ENCODE peak calls at places on chromosome 13, in eight cellular contexts. I is fibroblast of mammary gland, V is heart left ventricle, L is BJ, Y is astrocyte of the spinal cord, K is tibial artery, Q is spleen, E is tibial nerve. F is an unnamed sample.

GRCh38 chr13:94968040-94968756 is 255.9 kb upstream of the SOX21 start:
- DNase-seq in V (no peak), E (no peak), Y (peak), I (no peak), K (no peak), Q (no peak), L (no peak), F (no peak)

GRCh38 chr13:41458939-41459753 is 1.8 kb downstream of the RGCC start:
- DNase-seq in V (peak), Y (peak), L (no peak), Q (peak), I (peak), E (no peak), K (peak), F (peak)

GRCh38 chr13:24168392-24168750 is 7.9 kb downstream of the SPATA13 start:
- DNase-seq in Y (peak), V (no peak), L (no peak), K (no peak), Q (no peak), E (no peak), I (peak), F (no peak)

GRCh38 chr13:100722517-100722916 is 47.9 kb upstream of the TMTC4 start:
- DNase-seq in V (no peak), Q (no peak), L (no peak), Y (no peak), E (no peak), I (no peak), K (no peak), F (no peak)

GRCh38 chr13:29923554-29924481 is 73.4 kb upstream of the UBL3 start:
- DNase-seq in Y (peak), I (peak), V (peak), L (peak), E (peak), K (peak), Q (peak), F (peak)

GRCh38 chr13:41111454-41111853 is 21.1 kb downstream of the KBTBD6 start:
- DNase-seq in Q (no peak), V (no peak), K (no peak), L (no peak), Y (no peak), I (peak), E (no peak), F (no peak)

GRCh38 chr13:110216403-110217041 is 90.4 kb downstream of the COL4A1 start:
- DNase-seq in Y (peak), I (peak), K (peak), Q (peak), L (no peak), E (no peak), V (peak), F (no peak)

GRCh38 chr13:59747529-59747928 is 416.2 kb downstream of the DIAPH3 start:
- DNase-seq in K (no peak), Q (no peak), Y (no peak), I (no peak), V (no peak), L (no peak), E (no peak), F (no peak)

GRCh38 chr13:100646030-100646673 is 28.4 kb downstream of the TMTC4 start:
- DNase-seq in Y (peak), Q (no peak), V (no peak), E (no peak), I (peak), K (no peak), L (no peak), F (no peak)

GRCh38 chr13:49806126-49806536 is 13.6 kb upstream of the KPNA3 start:
- DNase-seq in E (no peak), V (no peak), I (peak), Y (no peak), K (no peak), Q (no peak), L (no peak), F (no peak)

GRCh38 chr13:96052655-96053002 is 572 bp downstream of the UGGT2 start:
- DNase-seq in K (no peak), E (no peak), I (peak), Q (no peak), L (peak), Y (peak), V (no peak), F (no peak)

GRCh38 chr13:74442751-74443150 is 308.5 kb upstream of the KLF12 start:
- DNase-seq in K (no peak), E (no peak), Q (no peak), V (no peak), L (no peak), I (no peak), Y (no peak), F (no peak)

GRCh38 chr13:74683411-74683810 is 549.2 kb upstream of the KLF12 start:
- DNase-seq in Y (no peak), E (no peak), L (no peak), V (no peak), K (no peak), Q (no peak), I (peak), F (no peak)

GRCh38 chr13:43154083-43154739 is 130.8 kb downstream of the DNAJC15 start:
- DNase-seq in E (no peak), Y (no peak), K (no peak), V (no peak), I (no peak), L (no peak), Q (no peak), F (no peak)

GRCh38 chr13:111914241-111915103 is 152.5 kb upstream of the SOX1 start:
- DNase-seq in L (no peak), I (no peak), Y (no peak), K (no peak), Q (peak), E (no peak), V (no peak), F (no peak)

GRCh38 chr13:30580852-30581502 is 36.7 kb upstream of the USPL1 start:
- DNase-seq in Y (no peak), Q (no peak), V (no peak), L (no peak), K (no peak), I (no peak), E (no peak), F (no peak)

GRCh38 chr13:91659583-91660415 is 261.4 kb downstream of the GPC5 start:
- DNase-seq in L (no peak), V (no peak), K (no peak), Q (no peak), I (no peak), Y (no peak), E (no peak), F (no peak)

GRCh38 chr13:39370554-39370953 is 232.4 kb downstream of the LHFPL6 start:
- DNase-seq in L (no peak), Q (no peak), V (peak), K (peak), E (no peak), Y (no peak), I (peak), F (no peak)

GRCh38 chr13:63501702-63502101 is 2086.1 kb upstream of the PCDH20 start:
- DNase-seq in Y (peak), I (peak), V (no peak), K (no peak), Q (no peak), E (no peak), L (no peak), F (no peak)

GRCh38 chr13:94312511-94313191 is 166.8 kb downstream of the DCT start:
- DNase-seq in V (no peak), I (no peak), K (no peak), Y (no peak), E (no peak), Q (no peak), L (no peak), F (no peak)

GRCh38 chr13:32988588-32989256 is 27.5 kb upstream of the KL start:
- DNase-seq in Y (no peak), K (no peak), I (peak), Q (no peak), L (no peak), V (no peak), E (no peak), F (no peak)

DNA sequence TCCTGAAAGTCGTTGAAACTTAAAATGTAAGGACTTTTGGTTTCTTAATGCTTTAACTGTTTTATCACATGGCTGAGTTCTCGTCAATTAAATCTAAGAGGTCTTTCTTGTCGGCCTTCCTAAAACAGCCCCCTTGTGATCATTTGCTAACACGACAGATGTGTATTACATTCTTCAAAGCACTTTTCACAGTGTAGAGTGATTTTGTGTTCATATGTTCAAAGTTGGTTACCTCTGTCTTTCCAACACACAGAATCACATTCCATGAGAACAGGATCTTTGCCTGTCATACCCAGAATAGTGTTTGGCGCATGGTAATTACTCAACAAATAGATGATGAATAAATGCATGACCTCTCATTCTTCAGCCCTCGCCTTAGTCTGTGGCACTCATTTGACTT is 1.1 kb downstream of the GTF2F2 start:
- DNase-seq in V (no peak), Q (no peak), Y (peak), E (no peak), I (peak), K (no peak), L (no peak), F (no peak)
- TF ChIP-seq CTCF in V (no peak), Q (no peak), Y (peak), E (no peak), I (peak), K (no peak), L (peak), F (peak)

GRCh38 chr13:27977476-27978300 is 8.6 kb upstream of the CDX2 start:
- DNase-seq in K (peak), Y (no peak), Q (no peak), E (no peak), I (peak), V (no peak), L (no peak), F (peak)

GRCh38 chr13:27976362-27977177 is 7.5 kb upstream of the CDX2 start:
- DNase-seq in I (no peak), L (no peak), K (peak), E (no peak), Q (no peak), Y (no peak), V (no peak), F (peak)

GRCh38 chr13:27979765-27980279 is 8.7 kb downstream of the URAD start:
- DNase-seq in L (no peak), Q (no peak), V (no peak), Y (no peak), K (no peak), I (no peak), E (no peak), F (peak)

GRCh38 chr13:27979001-27979643 is 9.4 kb downstream of the URAD start:
- DNase-seq in E (no peak), Y (no peak), I (no peak), Q (no peak), K (peak), L (no peak), V (no peak), F (no peak)

DNA sequence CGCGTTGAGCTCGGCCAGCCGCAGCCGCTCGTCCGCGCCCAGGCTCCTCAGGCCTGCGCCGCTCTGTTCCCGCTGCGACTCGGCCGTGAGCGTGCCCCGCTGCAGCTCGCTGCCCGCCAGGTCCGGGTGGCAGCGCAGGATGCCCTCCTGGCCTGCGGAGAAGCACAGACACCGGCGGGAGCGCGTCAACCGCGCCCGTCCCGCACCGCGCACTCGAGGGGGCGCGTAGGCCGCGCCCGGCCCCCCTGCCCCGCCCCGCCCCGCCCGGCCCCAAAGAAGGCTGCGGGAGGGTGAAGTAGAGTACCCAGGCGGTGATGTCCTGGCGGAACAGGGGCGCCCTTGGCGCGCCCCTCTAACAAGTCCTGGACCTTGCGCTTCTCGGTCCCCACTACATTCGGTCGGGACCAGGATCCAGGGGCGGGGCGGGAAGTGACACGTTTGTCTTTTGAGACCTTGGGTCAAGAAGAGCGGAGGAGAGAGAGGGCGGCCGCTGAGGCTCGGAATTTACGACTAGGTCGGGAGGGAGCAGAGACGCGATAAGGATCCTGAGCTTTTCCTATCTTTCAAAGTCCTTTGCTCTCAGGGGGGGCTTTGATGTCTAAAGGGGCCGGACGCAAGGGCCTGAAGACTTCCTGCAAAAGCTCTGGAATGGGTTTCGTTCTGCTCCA is 9.3 kb upstream of the CDX2 start:
- DNase-seq in K (peak), Y (no peak), E (no peak), L (no peak), I (no peak), Q (no peak), V (no peak), F (no peak)
- H3K4me3 ChIP-seq in K (peak), Y (no peak), E (peak), L (no peak), I (no peak), Q (peak), V (no peak), F (no peak)

DNA sequence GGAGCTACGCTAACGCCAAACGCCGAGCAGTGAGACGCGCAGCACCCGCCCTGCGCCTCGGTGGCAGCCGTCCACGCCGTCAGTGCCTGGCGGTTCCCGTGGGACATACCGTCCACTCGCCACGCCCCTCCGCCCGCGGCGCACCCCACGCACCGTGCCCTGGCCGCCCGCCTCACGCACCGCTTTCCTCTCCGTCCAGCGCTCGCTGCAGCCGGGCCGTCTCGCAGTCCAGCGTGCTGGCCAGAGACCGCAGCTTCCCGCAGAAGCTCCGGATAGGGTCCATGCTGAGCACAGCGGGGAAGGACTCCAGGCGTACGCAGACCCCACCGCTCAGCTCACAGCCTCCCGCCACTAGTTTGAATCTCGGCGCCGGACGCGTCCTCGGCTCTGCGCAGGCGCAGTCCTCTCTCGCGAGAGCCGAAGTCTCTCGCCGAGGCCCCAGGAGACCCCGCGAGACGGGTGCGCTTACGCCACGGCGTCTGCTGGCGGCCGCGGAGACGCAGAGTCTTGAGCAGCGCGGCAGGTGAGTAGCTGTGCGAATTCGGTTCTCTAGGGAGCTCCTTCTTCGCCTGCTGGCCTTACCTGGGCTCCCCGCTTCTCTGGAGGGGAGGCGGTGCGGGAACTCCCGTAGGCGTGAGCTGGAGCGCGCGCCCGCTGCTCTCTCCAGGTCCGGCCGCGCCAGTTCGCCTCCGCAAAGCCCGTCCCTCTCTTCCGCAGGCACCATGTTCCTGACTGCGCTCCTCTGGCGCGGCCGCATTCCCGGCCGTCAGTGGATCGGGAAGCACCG is at the start of the genes MRPL57 and SKA3:
- DNase-seq in Q (peak), E (peak), K (peak), Y (peak), V (peak), I (peak), L (peak), F (peak)
- TF ChIP-seq CTCF in Q (peak), E (peak), K (peak), Y (no peak), V (no peak), I (no peak), L (no peak), F (no peak)

GRCh38 chr13:102000764-102001163 is 401.1 kb downstream of the FGF14 start:
- DNase-seq in E (no peak), V (no peak), I (no peak), Y (no peak), Q (no peak), L (no peak), K (no peak), F (no peak)

GRCh38 chr13:102002271-102002670 is 399.6 kb downstream of the FGF14 start:
- DNase-seq in K (no peak), Q (no peak), Y (peak), V (no peak), E (no peak), I (peak), L (no peak), F (no peak)

GRCh38 chr13:101998129-101998528 is 403.7 kb downstream of the FGF14 start:
- DNase-seq in Q (no peak), Y (no peak), E (no peak), I (no peak), K (no peak), L (no peak), V (no peak), F (no peak)

DNA sequence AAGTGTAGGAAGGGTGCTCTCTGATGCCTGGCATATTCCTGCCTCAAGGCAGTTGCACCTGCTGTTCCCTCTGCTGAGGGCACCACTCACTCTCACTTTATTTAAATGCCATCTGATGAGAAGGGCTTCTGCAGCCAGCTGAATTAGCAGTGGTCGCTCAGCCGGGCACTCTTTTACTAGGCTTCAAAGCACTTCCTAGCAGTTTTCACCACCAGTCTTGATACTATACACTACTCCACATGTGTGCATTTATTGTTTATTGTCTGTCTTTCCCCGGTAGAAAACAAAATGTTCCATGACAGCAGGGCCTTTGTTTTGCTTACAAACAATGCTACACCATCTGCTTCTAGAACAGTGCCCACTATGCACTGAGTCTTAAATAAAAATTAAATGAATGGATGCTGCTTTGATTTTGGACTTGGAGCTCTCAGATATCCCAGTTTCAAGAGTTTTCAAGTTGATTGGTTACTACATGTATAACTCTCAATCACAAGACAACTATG is 404.9 kb downstream of the FGF14 start:
- DNase-seq in Q (no peak), K (no peak), I (no peak), V (no peak), L (no peak), E (no peak), Y (no peak), F (no peak)
- H3K4me3 ChIP-seq in Q (no peak), K (no peak), I (no peak), V (no peak), L (no peak), E (no peak), Y (no peak), F (no peak)

GRCh38 chr13:26074706-26075105 is 22.9 kb upstream of the SHISA2 start:
- DNase-seq in K (no peak), Y (peak), Q (no peak), L (peak), V (no peak), I (no peak), E (no peak), F (no peak)

DNA sequence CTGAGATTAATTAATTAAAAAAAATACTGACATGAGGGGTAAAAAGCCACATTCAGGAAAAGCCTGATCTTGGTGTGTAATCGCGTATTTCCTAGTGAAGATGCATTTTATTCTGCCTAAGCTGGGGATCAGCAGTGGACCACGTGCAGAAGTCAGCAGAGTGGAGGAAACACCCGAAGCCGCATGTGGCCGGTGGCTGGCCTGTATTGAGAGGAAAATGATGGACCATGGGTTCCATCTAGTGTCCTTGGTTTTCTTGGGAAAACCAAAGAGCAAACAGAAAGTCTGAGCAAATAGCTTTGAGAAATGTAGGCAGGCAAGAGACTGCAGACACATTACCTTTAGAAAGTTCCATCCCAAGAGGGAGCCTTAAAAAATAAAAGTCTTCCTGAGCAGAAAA is 23.7 kb upstream of the SHISA2 start:
- DNase-seq in E (no peak), I (no peak), Y (peak), V (no peak), K (no peak), Q (no peak), L (no peak), F (no peak)
- TF ChIP-seq CTCF in E (no peak), I (no peak), Y (no peak), V (no peak), K (no peak), Q (no peak), L (no peak), F (no peak)

DNA sequence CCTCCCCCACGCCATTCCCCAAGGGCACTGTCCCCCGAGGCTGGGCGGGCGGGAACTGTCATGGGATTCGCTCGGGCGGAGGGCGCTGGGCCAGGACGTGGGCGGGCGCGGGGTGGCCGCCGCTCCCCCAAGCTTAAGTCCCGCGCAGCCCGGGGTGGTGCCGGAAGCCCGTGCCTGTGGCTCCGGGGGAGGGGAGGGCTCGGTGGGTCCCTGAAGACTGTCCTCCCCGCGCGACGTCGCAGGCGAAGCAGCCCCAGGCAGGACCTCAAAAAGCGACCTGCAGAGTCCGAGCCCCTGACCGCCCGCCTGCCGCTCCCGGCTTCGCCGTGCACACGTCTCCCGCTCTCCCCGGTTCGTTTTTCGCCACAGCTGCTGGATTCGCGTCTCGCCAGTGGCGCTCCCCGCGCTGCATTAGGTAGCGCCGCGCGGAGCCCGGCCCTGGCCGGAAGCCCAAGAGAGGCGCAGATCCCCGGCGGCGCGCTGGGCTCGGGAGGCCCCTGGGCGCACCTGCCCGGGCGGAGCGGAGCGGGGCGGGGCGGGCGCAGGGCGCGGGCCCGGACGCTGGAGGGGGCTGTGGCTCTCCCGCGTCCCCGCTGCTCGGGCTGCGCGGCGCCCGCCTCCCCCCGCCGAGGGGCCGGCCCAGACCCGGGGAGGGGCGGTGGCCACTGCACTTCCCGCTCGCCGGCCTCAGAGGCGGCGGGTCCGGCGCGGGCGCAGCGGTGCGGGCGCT is at the start of gene FARP1:
- DNase-seq in L (no peak), E (peak), I (peak), Q (peak), K (peak), Y (peak), V (peak), F (peak)
- H3K4me3 ChIP-seq in L (peak), E (peak), I (peak), Q (peak), K (peak), Y (peak), V (peak), F (peak)

GRCh38 chr13:28613562-28613961 is 45.4 kb upstream of the POMP start:
- DNase-seq in Q (no peak), L (no peak), Y (no peak), I (no peak), K (no peak), V (no peak), E (no peak), F (no peak)
- TF ChIP-seq CTCF in Q (no peak), L (no peak), Y (no peak), I (no peak), K (no peak), V (no peak), E (no peak), F (no peak)

F was measured in right lobe of liver.